ENCODE peak calls at places on chromosomes 16 and 17, in nine cellular contexts. One of them, this sample, is unnamed.

GRCh38 chr17:65564793-65565192 is 3.3 kb upstream of the AXIN2 start:
- DNase-seq in stomach: peak; percentile 55
- DNase-seq in tibial nerve: no peak
- DNase-seq in transverse colon: no peak
- DNase-seq in ovary: peak; percentile 50
- DNase-seq in H1: no peak
- DNase-seq in A549: no peak
- DNase-seq in SK-N-SH: peak; percentile 76
- DNase-seq in upper lobe of left lung: no peak
- DNase-seq in this sample: peak; percentile 84

GRCh38 chr17:57838857-57839570 is 10.8 kb downstream of the MRPS23 start:
- DNase-seq in stomach: no peak
- DNase-seq in tibial nerve: no peak
- DNase-seq in transverse colon: no peak
- DNase-seq in ovary: no peak
- DNase-seq in H1: no peak
- DNase-seq in A549: no peak
- DNase-seq in SK-N-SH: no peak
- DNase-seq in upper lobe of left lung: no peak
- DNase-seq in this sample: peak; percentile 26

GRCh38 chr17:8375738-8376259 is 705 bp downstream of the KRABD2 start:
- DNase-seq in stomach: no peak
- DNase-seq in tibial nerve: no peak
- DNase-seq in transverse colon: no peak
- DNase-seq in ovary: no peak
- DNase-seq in H1: no peak
- DNase-seq in A549: no peak
- DNase-seq in SK-N-SH: no peak
- DNase-seq in upper lobe of left lung: no peak
- DNase-seq in this sample: no peak

GRCh38 chr17:69060835-69061234 is at the start of gene ABCA9:
- DNase-seq in stomach: no peak
- DNase-seq in tibial nerve: peak; percentile 42
- DNase-seq in transverse colon: no peak
- DNase-seq in ovary: no peak
- DNase-seq in H1: no peak
- DNase-seq in A549: no peak
- DNase-seq in SK-N-SH: no peak
- DNase-seq in upper lobe of left lung: no peak
- DNase-seq in this sample: no peak

GRCh38 chr16:49516382-49517036 is 142.9 kb downstream of the C16orf78 start:
- DNase-seq in stomach: no peak
- DNase-seq in tibial nerve: no peak
- DNase-seq in transverse colon: no peak
- DNase-seq in ovary: no peak
- DNase-seq in H1: no peak
- DNase-seq in A549: no peak
- DNase-seq in SK-N-SH: no peak
- DNase-seq in upper lobe of left lung: no peak
- DNase-seq in this sample: no peak

GRCh38 chr16:65658339-65659275 is 536.7 kb upstream of the CDH11 start:
- DNase-seq in stomach: no peak
- DNase-seq in tibial nerve: no peak
- DNase-seq in transverse colon: no peak
- DNase-seq in ovary: no peak
- DNase-seq in H1: no peak
- DNase-seq in A549: peak; percentile 18
- DNase-seq in SK-N-SH: peak; percentile 54
- DNase-seq in upper lobe of left lung: no peak
- DNase-seq in this sample: no peak

GRCh38 chr17:78844301-78845005 is 3.8 kb upstream of the USP36 start:
- DNase-seq in stomach: no peak
- DNase-seq in tibial nerve: no peak
- DNase-seq in transverse colon: no peak
- DNase-seq in ovary: no peak
- DNase-seq in H1: no peak
- DNase-seq in A549: no peak
- DNase-seq in SK-N-SH: no peak
- DNase-seq in upper lobe of left lung: no peak
- DNase-seq in this sample: no peak

GRCh38 chr16:70650216-70650615 is 3.9 kb downstream of the IL34 start:
- DNase-seq in stomach: no peak
- DNase-seq in tibial nerve: no peak
- DNase-seq in transverse colon: no peak
- DNase-seq in ovary: no peak
- DNase-seq in H1: no peak
- DNase-seq in A549: no peak
- DNase-seq in SK-N-SH: no peak
- DNase-seq in upper lobe of left lung: peak; percentile 34
- DNase-seq in this sample: no peak

GRCh38 chr16:24748242-24748641 is 18.8 kb downstream of the TNRC6A start:
- DNase-seq in stomach: no peak
- DNase-seq in tibial nerve: peak; percentile 53
- DNase-seq in transverse colon: no peak
- DNase-seq in ovary: no peak
- DNase-seq in H1: no peak
- DNase-seq in A549: peak; percentile 29
- DNase-seq in SK-N-SH: no peak
- DNase-seq in upper lobe of left lung: no peak
- DNase-seq in this sample: peak; percentile 77

GRCh38 chr17:2191785-2192184 is 111.8 kb downstream of the SMG6 start:
- DNase-seq in stomach: no peak
- DNase-seq in tibial nerve: no peak
- DNase-seq in transverse colon: no peak
- DNase-seq in ovary: peak; percentile 15
- DNase-seq in H1: no peak
- DNase-seq in A549: no peak
- DNase-seq in SK-N-SH: no peak
- DNase-seq in upper lobe of left lung: no peak
- DNase-seq in this sample: no peak

GRCh38 chr16:50685456-50686058 is 4.4 kb upstream of the SNX20 start:
- DNase-seq in stomach: no peak
- DNase-seq in tibial nerve: no peak
- DNase-seq in transverse colon: no peak
- DNase-seq in ovary: no peak
- DNase-seq in H1: no peak
- DNase-seq in A549: no peak
- DNase-seq in SK-N-SH: no peak
- DNase-seq in upper lobe of left lung: no peak
- DNase-seq in this sample: no peak

GRCh38 chr16:65195998-65196397 is 74.1 kb upstream of the CDH11 start:
- DNase-seq in stomach: no peak
- DNase-seq in tibial nerve: no peak
- DNase-seq in transverse colon: no peak
- DNase-seq in ovary: no peak
- DNase-seq in H1: no peak
- DNase-seq in A549: no peak
- DNase-seq in SK-N-SH: peak; percentile 6
- DNase-seq in upper lobe of left lung: no peak
- DNase-seq in this sample: no peak

GRCh38 chr17:74690409-74690825 is 22.3 kb downstream of the CD300LF start:
- DNase-seq in stomach: no peak
- DNase-seq in tibial nerve: peak; percentile 35
- DNase-seq in transverse colon: peak; percentile 10
- DNase-seq in ovary: no peak
- DNase-seq in H1: no peak
- DNase-seq in A549: no peak
- DNase-seq in SK-N-SH: no peak
- DNase-seq in upper lobe of left lung: no peak
- DNase-seq in this sample: peak; percentile 67

GRCh38 chr16:14324581-14324980 is 253.5 kb downstream of the MRTFB start:
- DNase-seq in stomach: no peak
- DNase-seq in tibial nerve: no peak
- DNase-seq in transverse colon: no peak
- DNase-seq in ovary: no peak
- DNase-seq in H1: no peak
- DNase-seq in A549: no peak
- DNase-seq in SK-N-SH: no peak
- DNase-seq in upper lobe of left lung: no peak
- DNase-seq in this sample: no peak

GRCh38 chr16:67886387-67886786 is 1.7 kb downstream of the NRN1L start:
- DNase-seq in stomach: no peak
- DNase-seq in tibial nerve: no peak
- DNase-seq in transverse colon: no peak
- DNase-seq in ovary: no peak
- DNase-seq in H1: no peak
- DNase-seq in A549: no peak
- DNase-seq in SK-N-SH: no peak
- DNase-seq in upper lobe of left lung: no peak
- DNase-seq in this sample: no peak

GRCh38 chr16:67885545-67885944 is 860 bp downstream of the NRN1L start:
- DNase-seq in stomach: no peak
- DNase-seq in tibial nerve: no peak
- DNase-seq in transverse colon: no peak
- DNase-seq in ovary: no peak
- DNase-seq in H1: no peak
- DNase-seq in A549: no peak
- DNase-seq in SK-N-SH: no peak
- DNase-seq in upper lobe of left lung: no peak
- DNase-seq in this sample: no peak

GRCh38 chr16:67884684-67885083 is at the start of gene NRN1L:
- DNase-seq in stomach: peak; percentile 89
- DNase-seq in tibial nerve: peak; percentile 86
- DNase-seq in transverse colon: peak; percentile 83
- DNase-seq in ovary: peak; percentile 97
- DNase-seq in H1: peak; percentile 94
- DNase-seq in A549: no peak
- DNase-seq in SK-N-SH: peak; percentile 99
- DNase-seq in upper lobe of left lung: peak; percentile 93
- DNase-seq in this sample: peak; percentile 98

GRCh38 chr16:67885976-67886375 is 1.3 kb downstream of the NRN1L start:
- DNase-seq in stomach: no peak
- DNase-seq in tibial nerve: no peak
- DNase-seq in transverse colon: no peak
- DNase-seq in ovary: no peak
- DNase-seq in H1: no peak
- DNase-seq in A549: no peak
- DNase-seq in SK-N-SH: no peak
- DNase-seq in upper lobe of left lung: peak; percentile 78
- DNase-seq in this sample: no peak

DNA sequence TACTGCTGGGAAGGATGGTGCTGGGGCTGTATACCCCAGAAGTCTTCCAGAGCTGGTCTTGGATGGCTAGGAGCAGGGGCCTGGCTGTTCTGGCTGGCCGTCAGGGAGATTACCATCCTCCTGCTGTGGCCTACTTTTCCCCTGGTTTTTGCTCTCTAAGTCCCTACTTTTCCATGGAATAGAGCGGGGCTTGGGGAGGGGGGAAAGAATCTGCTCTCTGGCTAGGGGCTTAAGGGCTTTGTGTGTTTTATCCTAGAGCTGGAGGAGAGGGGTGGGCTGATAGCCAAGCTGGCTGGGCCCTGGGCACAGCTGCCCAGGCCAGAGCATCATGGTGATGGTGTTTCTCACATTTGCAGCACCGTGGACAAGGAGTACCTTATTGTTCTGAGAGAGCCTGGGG is 3.6 kb downstream of the NRN1L start:
- DNase-seq in stomach: no peak
- DNase-seq in tibial nerve: no peak
- DNase-seq in transverse colon: no peak
- DNase-seq in ovary: no peak
- DNase-seq in H1: no peak
- DNase-seq in A549: no peak
- DNase-seq in SK-N-SH: no peak
- DNase-seq in upper lobe of left lung: no peak
- DNase-seq in this sample: no peak
- TF ChIP-seq EP300 in stomach: no peak
- TF ChIP-seq EP300 in tibial nerve: no peak
- TF ChIP-seq EP300 in transverse colon: no peak
- TF ChIP-seq EP300 in ovary: no peak
- TF ChIP-seq EP300 in H1: no peak
- TF ChIP-seq EP300 in A549: no peak
- TF ChIP-seq EP300 in SK-N-SH: no peak
- TF ChIP-seq EP300 in upper lobe of left lung: no peak
- TF ChIP-seq EP300 in this sample: no peak

GRCh38 chr17:39151680-39152058 is 232 bp upstream of the PLXDC1 start:
- DNase-seq in stomach: no peak
- DNase-seq in tibial nerve: no peak
- DNase-seq in transverse colon: no peak
- DNase-seq in ovary: peak; percentile 50
- DNase-seq in H1: peak; percentile 69
- DNase-seq in A549: no peak
- DNase-seq in SK-N-SH: no peak
- DNase-seq in upper lobe of left lung: no peak
- DNase-seq in this sample: peak; percentile 67
- H3K4me3 ChIP-seq in stomach: peak overlapping the region; percentile 96
- H3K4me3 ChIP-seq in tibial nerve: peak overlapping the region; percentile 81
- H3K4me3 ChIP-seq in transverse colon: peak overlapping the region; percentile 40
- H3K4me3 ChIP-seq in ovary: peak overlapping the region; percentile 55
- H3K4me3 ChIP-seq in H1: peak overlapping the region; percentile 45
- H3K4me3 ChIP-seq in A549: no peak overlapping the region
- H3K4me3 ChIP-seq in SK-N-SH: no peak overlapping the region
- H3K4me3 ChIP-seq in upper lobe of left lung: peak overlapping the region; percentile 85
- H3K4me3 ChIP-seq in this sample: peak overlapping the region; percentile 29

DNA sequence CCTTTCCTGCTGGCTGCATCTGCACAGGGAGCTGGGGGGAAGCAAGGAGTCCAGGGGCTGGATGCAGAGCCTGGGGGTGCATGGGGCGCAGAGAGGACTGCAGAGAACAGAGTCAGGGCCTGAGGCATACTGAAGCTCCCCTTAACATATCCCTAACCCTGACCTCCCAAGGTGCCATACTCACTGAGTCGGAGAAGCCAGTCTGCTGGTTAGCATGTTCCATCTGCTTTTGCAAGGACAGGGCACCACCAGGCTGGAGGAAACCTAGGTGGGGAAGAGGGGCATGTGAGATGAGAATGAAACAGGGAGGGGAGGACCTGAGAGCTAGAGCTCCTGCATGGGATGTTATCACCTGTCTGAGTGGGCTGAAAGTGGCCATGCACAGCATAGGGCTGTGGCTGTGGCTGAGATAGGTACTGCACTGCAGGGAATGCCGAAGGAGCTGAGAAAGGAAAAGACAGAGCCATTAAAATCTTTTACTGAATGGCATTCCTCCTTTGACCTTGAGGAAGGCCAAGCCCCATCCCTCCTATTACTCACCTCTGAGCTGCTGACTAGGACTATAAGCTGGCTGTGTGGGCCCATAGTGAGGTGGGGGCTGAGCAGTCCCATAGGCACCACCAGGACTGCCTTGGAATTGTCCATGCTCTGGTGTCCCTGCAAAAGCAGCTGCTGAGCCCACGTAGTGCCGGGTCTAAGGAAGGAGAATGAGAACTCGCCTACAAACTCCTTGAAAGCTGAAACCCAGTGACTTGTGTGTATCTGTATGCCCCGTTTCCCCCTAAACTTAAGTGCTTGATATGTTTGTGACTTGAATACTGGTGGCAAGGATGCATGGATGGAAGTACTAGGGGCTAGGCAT is 1.9 kb downstream of the GPS2 start:
- DNase-seq in stomach: no peak
- DNase-seq in tibial nerve: no peak
- DNase-seq in transverse colon: no peak
- DNase-seq in ovary: no peak
- DNase-seq in H1: peak; percentile 52
- DNase-seq in A549: peak; percentile 54
- DNase-seq in SK-N-SH: no peak
- DNase-seq in upper lobe of left lung: no peak
- DNase-seq in this sample: no peak
- H3K27ac ChIP-seq in stomach: peak overlapping the region; percentile 100
- H3K27ac ChIP-seq in tibial nerve: no peak overlapping the region
- H3K27ac ChIP-seq in transverse colon: peak overlapping the region; percentile 15
- H3K27ac ChIP-seq in ovary: no peak overlapping the region
- H3K27ac ChIP-seq in H1: no peak overlapping the region
- H3K27ac ChIP-seq in A549: peak overlapping the region; percentile 6
- H3K27ac ChIP-seq in SK-N-SH: no peak overlapping the region
- H3K27ac ChIP-seq in upper lobe of left lung: no peak overlapping the region
- H3K27ac ChIP-seq in this sample: no peak overlapping the region

GRCh38 chr16:69363281-69363717 is 11.7 kb upstream of the TMED6 start:
- DNase-seq in stomach: no peak
- DNase-seq in tibial nerve: no peak
- DNase-seq in transverse colon: no peak
- DNase-seq in ovary: no peak
- DNase-seq in H1: no peak
- DNase-seq in A549: no peak
- DNase-seq in SK-N-SH: no peak
- DNase-seq in upper lobe of left lung: no peak
- DNase-seq in this sample: no peak
- TF ChIP-seq EP300 in stomach: no peak
- TF ChIP-seq EP300 in tibial nerve: no peak
- TF ChIP-seq EP300 in transverse colon: no peak
- TF ChIP-seq EP300 in ovary: no peak
- TF ChIP-seq EP300 in H1: no peak
- TF ChIP-seq EP300 in A549: no peak
- TF ChIP-seq EP300 in SK-N-SH: no peak
- TF ChIP-seq EP300 in upper lobe of left lung: no peak
- TF ChIP-seq EP300 in this sample: no peak

This sample was measured in sigmoid colon.